ENCODE peak calls at places on chromosomes 12 and 14, in eight cellular contexts. Y, B, L, R, S, X, J and F are unnamed samples.

GRCh38 chr12:116376354-116377193 is 99.1 kb upstream of the MED13L start:
- DNase-seq in B (no peak), L (peak; percentile 92), Y (no peak), J (no peak), R (no peak), S (no peak), X (no peak), F (no peak)

GRCh38 chr12:3049596-3050314 is 27.4 kb upstream of the TSPAN9 start:
- DNase-seq in R (no peak), B (no peak), J (peak; percentile 61), Y (no peak), L (no peak), S (no peak), X (no peak), F (no peak)

GRCh38 chr12:3202734-3203446 is 125.7 kb downstream of the TSPAN9 start:
- DNase-seq in R (no peak), S (no peak), Y (peak; percentile 17), J (no peak), B (peak; percentile 79), X (no peak), L (peak; percentile 61), F (peak; percentile 16)

GRCh38 chr12:104478396-104479140 is 21.8 kb downstream of the CHST11 start:
- DNase-seq in B (no peak), J (peak; percentile 83), R (no peak), S (no peak), X (no peak), Y (peak; percentile 43), L (no peak), F (peak; percentile 68)

GRCh38 chr14:49479432-49479831 is 106.7 kb downstream of the RPS29 start:
- DNase-seq in B (no peak), R (peak; percentile 20), J (no peak), L (peak; percentile 20), S (no peak), Y (no peak), X (no peak), F (no peak)

GRCh38 chr12:51388066-51388799 is 3.0 kb downstream of the GALNT6 start:
- DNase-seq in Y (no peak), S (no peak), B (no peak), J (no peak), L (peak; percentile 76), R (peak; percentile 58), X (no peak), F (no peak)

GRCh38 chr14:99757331-99758070 is 35.7 kb upstream of the EML1 start:
- DNase-seq in B (no peak), S (peak; percentile 53), J (no peak), R (no peak), Y (no peak), L (peak; percentile 100), X (no peak), F (no peak)

GRCh38 chr12:104387190-104387589 is 69.6 kb upstream of the CHST11 start:
- DNase-seq in S (no peak), B (no peak), R (no peak), J (no peak), Y (no peak), X (no peak), L (no peak), F (no peak)

GRCh38 chr14:40199101-40199500 is 766.9 kb upstream of the FBXO33 start:
- DNase-seq in L (no peak), S (no peak), J (no peak), Y (no peak), B (no peak), R (no peak), X (no peak), F (no peak)

GRCh38 chr12:62434504-62435336 is 31.9 kb upstream of the MON2 start:
- DNase-seq in R (peak; percentile 36), L (peak; percentile 6), S (no peak), Y (no peak), X (no peak), B (no peak), J (peak; percentile 76), F (no peak)

GRCh38 chr12:47896022-47896421 is 8.8 kb downstream of the VDR start:
- DNase-seq in L (no peak), J (no peak), S (no peak), Y (no peak), X (no peak), B (no peak), R (no peak), F (no peak)
- H3K4me1 ChIP-seq in L (peaks cover 17% of the 10 kb centered on the region), J (peaks cover 48% of the 10 kb centered on the region), S (peaks cover 53% of the 10 kb centered on the region), Y (peaks cover 26% of the 10 kb centered on the region), X (peaks cover 9% of the 10 kb centered on the region), B (no peaks in the 10 kb centered on the region), R (peaks cover 31% of the 10 kb centered on the region), F (peaks cover 18% of the 10 kb centered on the region)

GRCh38 chr14:88825503-88825902 is 1.1 kb downstream of the TTC8 start:
- DNase-seq in L (no peak), Y (no peak), S (no peak), R (no peak), X (no peak), B (no peak), J (no peak), F (no peak)
- H3K4me3 ChIP-seq in L (peak overlapping the region; percentile 92), Y (no peak overlapping the region), S (peak overlapping the region; percentile 91), R (no peak overlapping the region), X (peak overlapping the region; percentile 88), B (peak overlapping the region; percentile 70), J (no peak overlapping the region), F (no peak overlapping the region)

DNA sequence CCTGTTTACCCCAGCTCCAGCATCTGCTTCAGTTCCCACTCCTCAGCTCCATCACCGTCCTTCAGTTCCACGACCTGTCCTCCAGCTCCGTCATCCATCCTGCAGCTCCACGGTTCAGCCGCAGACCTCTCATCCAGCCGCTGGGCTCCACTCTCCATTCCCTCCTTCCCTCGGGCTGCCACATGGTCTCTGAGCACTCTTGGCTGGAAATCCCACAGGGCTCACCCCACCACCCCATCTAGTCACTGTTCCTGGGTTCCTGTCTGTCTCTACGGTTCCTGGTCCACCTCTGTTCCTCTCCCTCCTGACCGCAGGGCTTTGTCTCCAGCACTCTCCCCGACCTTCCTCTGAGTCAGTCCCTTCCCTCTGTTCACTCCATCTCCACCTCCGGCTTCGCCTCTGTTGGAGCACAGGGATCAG is 3.2 kb upstream of the P3H3 start:
- DNase-seq in S (no peak), R (no peak), B (no peak), X (no peak), Y (peak; percentile 7), L (peak; percentile 75), J (no peak), F (no peak)
- H3K4me1 ChIP-seq in S (no peaks in the 10 kb centered on the region), R (peaks cover 14% of the 10 kb centered on the region), B (peaks cover 3% of the 10 kb centered on the region), X (peaks cover 58% of the 10 kb centered on the region), Y (peaks cover 41% of the 10 kb centered on the region), L (peaks cover 20% of the 10 kb centered on the region), J (peaks cover 64% of the 10 kb centered on the region), F (peaks cover 18% of the 10 kb centered on the region)

GRCh38 chr12:110426300-110426910 is 22.9 kb upstream of the ANAPC7 start:
- DNase-seq in R (no peak), J (no peak), Y (no peak), L (no peak), X (no peak), B (no peak), S (no peak), F (no peak)

GRCh38 chr12:110436231-110436630 is 13.9 kb downstream of the ARPC3 start:
- DNase-seq in J (no peak), R (no peak), L (peak; percentile 50), S (no peak), Y (no peak), X (no peak), B (no peak), F (no peak)

GRCh38 chr12:110431957-110432587 is 18.1 kb downstream of the ARPC3 start:
- DNase-seq in S (no peak), B (no peak), R (no peak), X (no peak), J (no peak), Y (no peak), L (no peak), F (no peak)
- H3K4me3 ChIP-seq in S (no peak overlapping the region), B (peak overlapping the region; percentile 68), R (peak overlapping the region; percentile 22), X (peak overlapping the region; percentile 71), J (peak overlapping the region; percentile 45), Y (no peak overlapping the region), L (peak overlapping the region; percentile 78), F (no peak overlapping the region)